ENCODE peak calls at places on chromosomes 11 and 22, in four cellular contexts. T is adipocyte, K is cardiac fibroblast, U is iPS-NIHi11. B is an unnamed sample.

GRCh38 chr11:122319842-122320555 is 204.0 kb upstream of the BLID start:
- DNase-seq in T (no peak), K (no peak), U (no peak), B (no peak)

GRCh38 chr11:12029738-12030363 is 21.4 kb upstream of the DKK3 start:
- DNase-seq in T (no peak), K (no peak), U (no peak), B (no peak)

GRCh38 chr22:40220316-40221054 is 42.8 kb downstream of the TNRC6B start:
- DNase-seq in T (no peak), K (peak), U (no peak), B (no peak)

GRCh38 chr11:99246199-99246598 is 225.4 kb downstream of the CNTN5 start:
- DNase-seq in T (no peak), K (no peak), U (no peak), B (no peak)

GRCh38 chr22:17981497-17981896 is 42.9 kb downstream of the MICAL3 start:
- DNase-seq in T (no peak), K (no peak), U (no peak), B (no peak)

GRCh38 chr11:62676698-62677097 is 2.2 kb downstream of the UBXN1 start:
- DNase-seq in T (no peak), K (no peak), U (no peak), B (no peak)

GRCh38 chr11:11611381-11611780 is 10.4 kb downstream of the GALNT18 start:
- DNase-seq in T (no peak), K (no peak), U (no peak), B (no peak)

GRCh38 chr11:67604815-67605214 is 1.9 kb upstream of the NDUFV1 start:
- DNase-seq in T (no peak), K (no peak), U (no peak), B (no peak)

GRCh38 chr11:12539570-12539969 is 134.7 kb upstream of the TEAD1 start:
- DNase-seq in T (peak), K (peak), U (no peak), B (no peak)

GRCh38 chr11:87325490-87325872 is 287.7 kb downstream of the TMEM135 start:
- DNase-seq in T (no peak), K (no peak), U (no peak), B (peak)

GRCh38 chr11:123135863-123136446 is 59.1 kb downstream of the CLMP start:
- DNase-seq in T (no peak), K (peak), U (no peak), B (no peak)

GRCh38 chr11:21411114-21411513 is 741.7 kb downstream of the NELL1 start:
- DNase-seq in T (no peak), K (no peak), U (no peak), B (no peak)

GRCh38 chr11:3803726-3804510 is 4.4 kb upstream of the PGAP2 start:
- DNase-seq in T (no peak), K (no peak), U (no peak), B (no peak)

GRCh38 chr22:46293591-46294260 is 2.9 kb upstream of the GTSE1 start:
- DNase-seq in T (peak), K (no peak), U (no peak), B (no peak)

GRCh38 chr11:33829430-33830141 is 55.3 kb upstream of the FBXO3 start:
- DNase-seq in T (peak), K (peak), U (peak), B (peak)